ENCODE peak calls at places on chromosome 12, in six cellular contexts. K is tibial nerve, F is cardiac fibroblast, Q is GM12865, O is hepatocyte, E is pancreas. I is an unnamed sample.

GRCh38 chr12:89529738-89530137 is 3.9 kb upstream of the POC1B start:
- DNase-seq in O (peak), Q (peak), F (peak), E (no peak), K (no peak), I (peak)

GRCh38 chr12:127245009-127245408 is 1022.0 kb upstream of the TMEM132C start:
- DNase-seq in O (no peak), Q (no peak), K (no peak), E (no peak), F (no peak), I (peak)

GRCh38 chr12:68959457-68960161 is 26.6 kb upstream of the CPM start:
- DNase-seq in F (no peak), E (no peak), Q (no peak), O (peak), K (no peak), I (no peak)

GRCh38 chr12:65355461-65355860 is 77.0 kb downstream of the MSRB3 start:
- DNase-seq in Q (no peak), E (no peak), K (no peak), F (no peak), O (peak), I (peak)

GRCh38 chr12:120316798-120317257 is 10.8 kb downstream of the PLA2G1B start:
- DNase-seq in K (no peak), F (no peak), O (no peak), Q (no peak), E (peak), I (peak)

GRCh38 chr12:124109760-124110159 is 136.7 kb downstream of the ZNF664 start:
- DNase-seq in O (no peak), E (no peak), F (peak), Q (peak), K (no peak), I (peak)

GRCh38 chr12:6370994-6371754 is 4.2 kb downstream of the SCNN1A start:
- DNase-seq in E (peak), K (no peak), Q (no peak), O (peak), F (peak), I (peak)

GRCh38 chr12:41743835-41744234 is 400.8 kb downstream of the GXYLT1 start:
- DNase-seq in O (peak), K (no peak), E (no peak), Q (no peak), F (no peak), I (peak)

GRCh38 chr12:1837541-1838206 is 17.3 kb downstream of the LRTM2 start:
- DNase-seq in K (no peak), E (no peak), F (peak), Q (no peak), O (peak), I (no peak)

GRCh38 chr12:52023182-52023975 is 16.6 kb downstream of the TAMALIN start:
- DNase-seq in F (peak), Q (peak), E (peak), K (peak), O (peak), I (peak)

GRCh38 chr12:63124778-63125177 is 26.2 kb downstream of the AVPR1A start:
- DNase-seq in F (no peak), Q (no peak), E (no peak), O (no peak), K (no peak), I (no peak)

GRCh38 chr12:112170376-112170775 is 45.0 kb downstream of the TRAFD1 start:
- DNase-seq in O (no peak), F (peak), E (no peak), Q (peak), K (peak), I (no peak)

GRCh38 chr12:123942277-123942653 is 30.4 kb downstream of the CCDC92 start:
- DNase-seq in E (no peak), O (no peak), Q (no peak), K (no peak), F (peak), I (peak)

GRCh38 chr12:56991319-56991906 is 14.9 kb downstream of the ZBTB39 start:
- DNase-seq in F (peak), O (no peak), Q (peak), K (peak), E (no peak), I (no peak)

GRCh38 chr12:115867854-115868253 is 409.6 kb downstream of the MED13L start:
- DNase-seq in F (no peak), Q (no peak), K (no peak), O (no peak), E (no peak), I (no peak)

GRCh38 chr12:82407481-82407880 is 49.2 kb downstream of the METTL25 start:
- DNase-seq in K (no peak), F (peak), O (no peak), E (no peak), Q (no peak), I (no peak)

GRCh38 chr12:131619736-131620506 is 91.0 kb upstream of the SFSWAP start:
- DNase-seq in K (no peak), F (no peak), E (no peak), O (no peak), Q (no peak), I (no peak)

GRCh38 chr12:53065975-53066593 is 13.1 kb downstream of the SPRYD3 start:
- DNase-seq in E (peak), O (peak), K (peak), F (peak), Q (peak), I (peak)

GRCh38 chr12:108511633-108512540 is 3.2 kb upstream of the FICD start:
- DNase-seq in O (peak), E (peak), Q (peak), K (peak), F (peak), I (peak)

GRCh38 chr12:50222275-50222783 is 55.2 kb upstream of the CERS5 start:
- DNase-seq in Q (peak), E (no peak), F (peak), K (peak), O (peak), I (peak)

GRCh38 chr12:122656298-122656697 is 46.9 kb downstream of the HCAR2 start:
- DNase-seq in O (no peak), F (no peak), K (no peak), E (no peak), Q (no peak), I (peak)

GRCh38 chr12:1916396-1917171 is 1.9 kb downstream of the CACNA2D4 start:
- DNase-seq in F (peak), K (peak), Q (no peak), O (peak), E (peak), I (no peak)

GRCh38 chr12:80625901-80626300 is 81.5 kb upstream of the MYF6 start:
- DNase-seq in O (no peak), F (no peak), Q (no peak), K (no peak), E (no peak), I (no peak)

GRCh38 chr12:22437031-22437806 is 102.7 kb upstream of the ST8SIA1 start:
- DNase-seq in E (no peak), O (peak), Q (no peak), K (no peak), F (no peak), I (peak)

GRCh38 chr12:65731771-65732170 is 92.5 kb upstream of the HMGA2 start:
- DNase-seq in O (no peak), F (no peak), E (no peak), Q (no peak), K (no peak), I (no peak)

GRCh38 chr12:53232641-53233538 is 881 bp upstream of the RARG start:
- DNase-seq in F (peak), Q (no peak), O (peak), E (no peak), K (peak), I (peak)

GRCh38 chr12:9866786-9867379 is 2.3 kb downstream of the CLEC2B start:
- DNase-seq in Q (no peak), O (no peak), F (no peak), E (no peak), K (no peak), I (no peak)

GRCh38 chr12:65867428-65867827 is 43.1 kb downstream of the HMGA2 start:
- DNase-seq in F (peak), K (no peak), Q (no peak), O (no peak), E (no peak), I (peak)

GRCh38 chr12:513446-513845 is 53.7 kb downstream of the B4GALNT3 start:
- DNase-seq in E (no peak), K (no peak), F (no peak), O (no peak), Q (no peak), I (peak)

GRCh38 chr12:89064780-89065179 is 287.5 kb downstream of the DUSP6 start:
- DNase-seq in O (no peak), Q (no peak), E (no peak), F (no peak), K (no peak), I (peak)

GRCh38 chr12:4434299-4434698 is 11.3 kb downstream of the FGF6 start:
- DNase-seq in F (no peak), K (no peak), Q (no peak), E (no peak), O (no peak), I (no peak)

GRCh38 chr12:1281683-1282366 is 290.8 kb downstream of the ERC1 start:
- DNase-seq in E (no peak), O (no peak), Q (no peak), F (peak), K (no peak), I (peak)

GRCh38 chr12:127810026-127810425 is 456.9 kb upstream of the TMEM132C start:
- DNase-seq in K (no peak), F (peak), Q (no peak), O (peak), E (no peak), I (peak)

GRCh38 chr12:6367065-6367968 is 8.0 kb downstream of the SCNN1A start:
- DNase-seq in K (no peak), F (peak), Q (peak), O (no peak), E (no peak), I (no peak)

GRCh38 chr12:115383668-115384067 is 699.7 kb upstream of the TBX3 start:
- DNase-seq in Q (no peak), F (peak), K (no peak), O (peak), E (no peak), I (peak)

GRCh38 chr12:67996347-67996746 is 7.1 kb downstream of the IFNG-AS1 start:
- DNase-seq in Q (no peak), K (no peak), E (no peak), O (no peak), F (no peak), I (no peak)

DNA sequence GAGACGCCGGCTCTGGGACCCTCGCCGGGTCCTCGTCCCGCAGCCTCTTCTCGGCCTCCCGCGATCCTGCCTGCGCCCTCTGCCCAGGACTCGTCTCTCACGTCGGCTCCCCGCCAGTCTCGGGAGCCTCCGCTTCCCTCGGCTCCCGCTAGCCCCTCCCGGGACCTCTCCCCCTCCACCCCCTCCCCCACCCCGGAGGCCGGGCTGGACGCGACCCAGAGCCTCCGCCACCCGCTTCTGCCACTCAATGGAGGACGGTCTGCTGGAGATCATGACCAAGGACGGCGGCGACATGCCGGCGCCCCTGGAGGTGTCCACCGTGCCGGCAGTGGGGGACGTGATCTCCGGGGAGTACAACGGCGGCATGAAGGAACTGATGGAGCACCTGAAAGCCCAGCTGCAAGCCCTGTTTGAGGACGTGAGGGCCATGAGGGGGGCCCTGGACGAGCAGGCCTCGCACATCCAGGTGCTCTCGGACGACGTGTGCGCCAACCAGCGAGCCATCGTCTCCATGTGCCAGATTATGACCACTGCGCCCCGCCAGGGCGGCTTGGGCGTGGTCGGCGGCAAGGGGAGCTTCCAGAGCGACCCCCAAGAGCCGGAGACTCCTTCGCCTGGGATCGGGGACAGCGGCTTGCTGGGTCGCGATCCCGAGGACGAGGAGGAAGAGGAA is 568 bp downstream of the CCDC184 start:
- DNase-seq in O (no peak), Q (no peak), F (no peak), K (no peak), E (no peak), I (no peak)
- H3K4me3 ChIP-seq in O (peak), Q (peak), F (peak), K (peak), E (peak), I (peak)

GRCh38 chr12:27382924-27383323 is 50.3 kb downstream of the BMAL2 start:
- DNase-seq in F (no peak), E (no peak), K (no peak), O (no peak), Q (no peak), I (no peak)
- TF ChIP-seq CTCF in F (no peak), E (no peak), K (no peak), O (no peak), Q (no peak), I (no peak)

GRCh38 chr12:93186131-93186530 is 191.6 kb upstream of the NUDT4 start:
- DNase-seq in Q (no peak), K (no peak), E (no peak), O (no peak), F (peak), I (no peak)

GRCh38 chr12:93185369-93185741 is 192.4 kb upstream of the NUDT4 start:
- DNase-seq in F (no peak), O (no peak), Q (no peak), K (no peak), E (no peak), I (no peak)

GRCh38 chr12:93186621-93187020 is 191.1 kb upstream of the NUDT4 start:
- DNase-seq in Q (no peak), E (no peak), O (no peak), F (no peak), K (no peak), I (no peak)

GRCh38 chr12:93184664-93185368 is 192.9 kb upstream of the NUDT4 start:
- DNase-seq in K (no peak), O (no peak), E (no peak), F (no peak), Q (no peak), I (no peak)

DNA sequence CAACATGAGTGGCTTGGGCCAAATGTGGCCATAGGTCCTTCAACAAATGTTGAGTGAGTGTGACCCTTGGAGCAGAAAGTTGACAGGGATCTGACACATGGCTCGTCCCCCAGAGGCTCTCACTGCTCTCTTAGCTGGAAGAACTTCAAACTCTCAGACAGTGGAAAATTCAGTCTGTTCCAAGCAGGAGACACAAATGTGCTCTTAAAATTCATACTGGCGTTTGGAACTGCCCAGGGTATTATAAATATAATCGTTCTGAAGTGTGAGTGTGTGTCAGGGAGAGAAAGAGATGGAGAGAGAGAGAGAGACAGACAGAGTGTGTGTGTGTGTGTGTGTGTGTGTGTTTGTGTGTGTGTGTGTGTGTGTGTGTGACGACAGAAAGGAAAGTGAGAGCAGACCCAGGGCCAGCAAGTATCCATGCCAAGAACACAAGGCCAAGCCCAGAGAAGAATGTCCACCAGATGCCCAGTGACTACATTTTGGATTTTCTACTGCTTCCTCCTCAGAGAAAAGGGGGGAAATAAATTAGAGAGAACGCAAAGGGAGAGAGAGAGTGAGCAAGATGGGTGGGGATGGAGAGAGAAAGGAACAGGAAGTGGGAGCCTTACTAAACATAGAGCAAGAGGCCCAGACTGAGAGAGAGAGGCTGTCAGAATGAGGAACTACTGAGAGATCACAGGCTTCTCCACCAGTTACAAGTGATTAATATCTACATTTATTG is 193.6 kb upstream of the NUDT4 start:
- DNase-seq in K (peak), F (peak), O (no peak), E (no peak), Q (peak), I (no peak)
- H3K4me3 ChIP-seq in K (no peak), F (no peak), O (no peak), E (no peak), Q (peak), I (no peak)

DNA sequence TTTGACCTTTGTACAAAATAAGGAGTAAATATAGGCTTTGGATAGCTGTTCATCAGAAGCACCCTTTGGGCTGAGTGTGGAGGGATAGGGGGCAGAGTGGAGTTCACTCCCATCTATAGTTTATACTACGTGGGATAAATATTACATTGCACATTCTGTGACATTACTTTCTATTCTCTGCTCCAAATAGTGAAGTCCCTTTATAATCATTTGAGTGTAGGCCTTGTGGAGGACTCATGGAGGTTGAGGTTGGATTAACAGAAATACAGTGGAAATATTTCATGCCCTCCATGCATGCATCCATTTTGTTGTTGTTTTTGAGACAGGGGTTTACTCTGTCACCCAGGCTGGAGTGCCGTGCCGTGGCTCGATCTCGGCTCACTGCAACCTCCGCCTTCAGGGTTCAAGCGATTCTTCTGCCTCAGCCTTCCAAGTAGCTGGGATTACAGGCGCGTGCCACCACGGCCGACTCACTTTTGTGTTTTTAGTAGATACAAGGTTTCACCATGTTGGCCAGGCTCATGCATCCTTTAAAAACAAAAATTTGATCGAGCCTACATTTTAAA is 1.4 kb downstream of the CHPT1 start:
- DNase-seq in F (peak), K (no peak), Q (no peak), E (no peak), O (no peak), I (no peak)
- TF ChIP-seq CTCF in F (peak), K (no peak), Q (no peak), E (no peak), O (peak), I (peak)

DNA sequence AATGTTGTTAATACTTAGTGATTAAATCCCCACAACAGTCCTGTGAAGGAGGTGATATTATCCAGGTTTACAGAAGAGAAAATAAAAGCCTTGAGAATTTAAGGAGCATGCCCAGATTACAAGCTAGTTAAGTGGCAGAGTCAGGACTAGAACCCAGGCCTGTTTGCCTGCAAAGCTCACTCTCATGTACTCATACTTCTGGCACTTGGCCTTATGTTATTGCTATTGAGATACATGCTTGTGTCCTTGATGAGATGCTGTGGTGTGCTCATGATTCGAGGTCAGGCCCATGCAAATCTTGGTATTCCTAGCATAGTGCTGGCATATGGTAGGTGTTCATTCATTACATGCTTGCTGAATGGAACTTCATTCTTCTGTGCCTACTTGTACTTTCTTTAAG is 7.6 kb upstream of the EID3 start:
- DNase-seq in F (peak), K (no peak), E (no peak), O (no peak), Q (no peak), I (no peak)
- H3K4me3 ChIP-seq in F (no peak), K (no peak), E (no peak), O (no peak), Q (no peak), I (no peak)

GRCh38 chr12:58247633-58248032 is 306.3 kb downstream of the ATP23 start:
- DNase-seq in K (no peak), Q (no peak), E (no peak), O (no peak), F (no peak), I (no peak)
- TF ChIP-seq CTCF in K (no peak), Q (no peak), E (no peak), O (no peak), F (no peak), I (no peak)